ENCODE peak calls at places on chromosomes 2 and 18, in eight cellular contexts. U, Z, Y, E, F, P, J and N are unnamed samples.

GRCh38 chr18:49179222-49179621 is 228.5 kb upstream of the SMAD7 start:
- DNase-seq in U (no peak), Z (no peak), Y (no peak), E (no peak), F (no peak), P (no peak), J (no peak), N (no peak)

GRCh38 chr2:45237850-45238542 is 228.7 kb upstream of the SIX2 start:
- DNase-seq in U (no peak), Z (peak; percentile 99), Y (peak; percentile 99), E (peak; percentile 96), F (peak; percentile 59), P (no peak), J (no peak), N (no peak)

GRCh38 chr2:127597984-127598380 is 48.0 kb upstream of the GPR17 start:
- DNase-seq in U (no peak), Z (peak; percentile 14), Y (peak; percentile 68), E (no peak), F (no peak), P (no peak), J (no peak), N (no peak)

GRCh38 chr18:50853863-50854271 is 25.1 kb upstream of the ME2 start:
- DNase-seq in U (no peak), Z (no peak), Y (peak; percentile 87), E (peak; percentile 83), F (peak; percentile 89), P (no peak), J (peak; percentile 69), N (no peak)

GRCh38 chr18:80196528-80197320 is 50.6 kb downstream of the PARD6G start:
- DNase-seq in U (no peak), Z (no peak), Y (peak; percentile 28), E (peak; percentile 42), F (no peak), P (peak; percentile 59), J (peak; percentile 8), N (no peak)

GRCh38 chr2:13751955-13752354 is 880.6 kb upstream of the LRATD1 start:
- DNase-seq in U (no peak), Z (no peak), Y (no peak), E (no peak), F (no peak), P (no peak), J (no peak), N (no peak)

GRCh38 chr18:34999734-35000397 is 41.3 kb upstream of the MAPRE2 start:
- DNase-seq in U (no peak), Z (no peak), Y (no peak), E (no peak), F (no peak), P (peak; percentile 25), J (no peak), N (no peak)

GRCh38 chr2:70789304-70790078 is 952 bp downstream of the FIGLA start:
- DNase-seq in U (no peak), Z (no peak), Y (peak; percentile 43), E (peak; percentile 68), F (no peak), P (peak; percentile 95), J (peak; percentile 71), N (peak; percentile 70)

GRCh38 chr2:219219113-219219696 is 447 bp upstream of the ABCB6 start:
- DNase-seq in U (no peak), Z (no peak), Y (no peak), E (no peak), F (no peak), P (peak; percentile 78), J (no peak), N (no peak)

GRCh38 chr18:51427012-51427411 is 229.5 kb upstream of the MEX3C start:
- DNase-seq in U (no peak), Z (no peak), Y (no peak), E (peak; percentile 30), F (no peak), P (no peak), J (no peak), N (no peak)

GRCh38 chr18:67672142-67672541 is 155.6 kb upstream of the DSEL start:
- DNase-seq in U (no peak), Z (peak; percentile 89), Y (peak; percentile 89), E (peak; percentile 23), F (no peak), P (no peak), J (no peak), N (no peak)

GRCh38 chr2:160417745-160418397 is 75.7 kb downstream of the RBMS1 start:
- DNase-seq in U (no peak), Z (peak; percentile 87), Y (peak; percentile 94), E (peak; percentile 77), F (no peak), P (peak; percentile 27), J (no peak), N (no peak)

GRCh38 chr2:119005081-119005480 is 63.1 kb downstream of the MARCO start:
- DNase-seq in U (no peak), Z (no peak), Y (peak; percentile 28), E (no peak), F (peak; percentile 37), P (no peak), J (no peak), N (no peak)

GRCh38 chr2:11411768-11412448 is 54.1 kb downstream of the E2F6 start:
- DNase-seq in U (no peak), Z (no peak), Y (peak; percentile 54), E (peak; percentile 73), F (no peak), P (peak; percentile 88), J (peak; percentile 72), N (peak; percentile 57)

GRCh38 chr2:70977605-70978205 is 725 bp upstream of the ANKRD53 start:
- DNase-seq in U (no peak), Z (peak; percentile 89), Y (peak; percentile 98), E (peak; percentile 88), F (peak; percentile 45), P (peak; percentile 15), J (peak; percentile 81), N (peak; percentile 45)

GRCh38 chr18:50786851-50787250 is 33.0 kb downstream of the MRO start:
- DNase-seq in U (no peak), Z (no peak), Y (no peak), E (peak; percentile 13), F (no peak), P (no peak), J (no peak), N (no peak)

GRCh38 chr2:43152711-43153627 is 73.4 kb downstream of the ZFP36L2 start:
- DNase-seq in U (no peak), Z (no peak), Y (no peak), E (no peak), F (no peak), P (no peak), J (no peak), N (peak; percentile 68)

GRCh38 chr2:148201075-148202004 is 180.4 kb downstream of the MBD5 start:
- DNase-seq in U (peak; percentile 46), Z (no peak), Y (peak; percentile 50), E (peak; percentile 47), F (no peak), P (peak; percentile 89), J (peak; percentile 87), N (peak; percentile 26)

GRCh38 chr2:160111951-160112798 is 49.8 kb upstream of the PLA2R1 start:
- DNase-seq in U (no peak), Z (no peak), Y (no peak), E (no peak), F (no peak), P (no peak), J (no peak), N (no peak)

GRCh38 chr18:10579079-10579867 is 53.4 kb downstream of the NAPG start:
- DNase-seq in U (no peak), Z (no peak), Y (peak; percentile 30), E (peak; percentile 34), F (no peak), P (no peak), J (no peak), N (no peak)

DNA sequence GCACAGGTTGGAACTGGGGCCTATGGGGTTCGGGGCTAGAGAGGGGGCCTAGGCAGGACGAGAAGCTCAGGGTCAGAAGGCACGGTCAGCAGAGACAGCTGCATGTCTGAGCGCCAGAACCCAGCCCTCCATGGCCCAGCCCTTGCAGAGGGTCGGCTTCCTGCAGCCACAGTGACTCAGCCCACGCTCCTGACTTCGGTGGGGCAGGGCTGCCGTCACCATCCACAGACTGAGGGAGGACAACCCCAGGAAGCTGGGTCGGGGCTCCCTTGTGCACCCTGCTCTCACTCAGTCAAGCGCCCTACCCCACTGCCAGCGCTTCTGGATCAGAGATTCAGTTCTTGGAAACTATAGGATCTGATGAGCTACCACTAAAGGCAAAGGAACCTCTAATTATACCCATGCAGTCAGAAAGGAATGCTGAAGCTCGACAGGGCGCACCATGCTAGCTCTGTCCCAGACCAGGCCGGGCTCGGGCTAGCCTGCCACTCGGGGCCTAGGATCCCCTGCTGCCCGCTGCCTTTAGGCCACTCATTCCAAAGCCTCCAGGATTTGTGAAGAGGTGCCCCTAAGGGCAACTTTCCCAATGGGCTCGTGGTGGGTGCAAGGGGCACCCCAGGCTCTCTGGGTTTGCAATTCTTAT is 2.9 kb downstream of the ACTR1B start:
- DNase-seq in U (no peak), Z (no peak), Y (peak; percentile 35), E (no peak), F (no peak), P (no peak), J (no peak), N (no peak)
- H3K4me3 ChIP-seq in U (no peak overlapping the region), Z (no peak overlapping the region), Y (no peak overlapping the region), E (no peak overlapping the region), F (no peak overlapping the region), P (no peak overlapping the region), J (no peak overlapping the region), N (no peak overlapping the region)

GRCh38 chr18:47373465-47373864 is 122.0 kb upstream of the SKOR2 start:
- DNase-seq in U (no peak), Z (no peak), Y (no peak), E (no peak), F (no peak), P (no peak), J (no peak), N (no peak)
- H3K4me3 ChIP-seq in U (no peak overlapping the region), Z (no peak overlapping the region), Y (no peak overlapping the region), E (no peak overlapping the region), F (no peak overlapping the region), P (no peak overlapping the region), J (no peak overlapping the region), N (no peak overlapping the region)

GRCh38 chr2:101766871-101767739 is 69.6 kb downstream of the MAP4K4 start:
- DNase-seq in U (no peak), Z (peak; percentile 74), Y (peak; percentile 89), E (peak; percentile 89), F (no peak), P (peak; percentile 64), J (no peak), N (no peak)
- H3K4me3 ChIP-seq in U (no peak overlapping the region), Z (no peak overlapping the region), Y (no peak overlapping the region), E (no peak overlapping the region), F (no peak overlapping the region), P (no peak overlapping the region), J (no peak overlapping the region), N (no peak overlapping the region)

DNA sequence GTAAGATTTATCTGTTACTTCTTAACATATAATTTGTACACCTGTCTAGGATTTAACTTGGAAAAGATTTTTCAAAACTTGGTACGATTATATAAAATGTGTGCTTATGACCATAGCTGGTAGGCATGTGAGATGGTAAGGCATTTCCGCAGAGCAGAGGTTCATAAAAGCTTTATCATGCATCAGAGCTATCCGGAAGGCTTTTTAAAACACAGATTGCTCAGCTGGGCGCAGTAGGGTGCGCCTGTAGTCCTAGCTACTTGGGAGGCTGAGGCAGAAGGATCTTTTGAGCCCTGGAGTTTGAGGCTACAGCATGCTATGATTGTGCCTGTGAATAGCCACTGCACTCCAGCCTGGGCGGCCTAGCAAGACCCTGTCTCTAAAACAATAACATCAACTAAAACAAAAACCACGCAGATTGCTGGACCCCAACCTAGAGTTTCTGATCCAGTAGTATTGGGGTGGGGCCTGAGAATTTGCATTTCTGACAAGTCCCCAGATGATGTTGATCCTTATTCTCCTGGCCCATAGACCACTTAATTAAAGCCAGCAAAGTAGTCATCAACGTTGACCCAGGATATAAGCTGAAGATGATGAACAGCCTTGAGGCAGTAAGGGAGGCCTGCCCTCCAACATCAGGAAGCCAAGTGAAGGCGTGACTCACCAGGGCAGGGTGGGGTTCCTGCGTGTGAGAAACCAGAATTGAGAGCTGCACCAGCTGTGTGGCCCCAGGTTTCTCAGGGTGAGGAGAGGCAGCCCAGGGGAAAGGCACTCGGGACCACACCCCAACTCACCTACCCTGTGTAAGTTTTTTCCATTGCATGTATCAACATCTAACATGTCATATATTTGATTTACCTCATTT is 21.6 kb upstream of the SLC20A1 start:
- DNase-seq in U (peak; percentile 84), Z (peak; percentile 53), Y (peak; percentile 96), E (peak; percentile 62), F (no peak), P (no peak), J (peak; percentile 68), N (no peak)
- H3K4me3 ChIP-seq in U (no peak overlapping the region), Z (no peak overlapping the region), Y (peak overlapping the region; percentile 31), E (no peak overlapping the region), F (no peak overlapping the region), P (no peak overlapping the region), J (no peak overlapping the region), N (no peak overlapping the region)